ENCODE peak calls at places on chromosomes 6 and 20, in five cellular contexts. L is AG09319, T is progenitor cell of endocrine pancreas, U is endothelial cell, Z is GM10248. D is an unnamed sample.

GRCh38 chr6:79189760-79190159 is 44.7 kb downstream of the HMGN3 start:
- DNase-seq in Z (no peak), U (no peak), T (no peak), L (no peak), D (no peak)

GRCh38 chr6:22926613-22927348 is 357.4 kb downstream of the HDGFL1 start:
- DNase-seq in T (no peak), Z (no peak), U (peak), L (no peak), D (peak)

GRCh38 chr6:105804436-105804835 is 281.7 kb upstream of the PRDM1 start:
- DNase-seq in L (no peak), Z (no peak), U (no peak), T (no peak), D (no peak)

GRCh38 chr20:9480066-9480465 is 34.3 kb upstream of the LAMP5 start:
- DNase-seq in Z (no peak), L (no peak), U (no peak), T (no peak), D (no peak)

GRCh38 chr6:38164671-38165108 is 345.2 kb downstream of the ZFAND3 start:
- DNase-seq in T (no peak), L (no peak), U (no peak), Z (no peak), D (no peak)

GRCh38 chr6:125639621-125640020 is 109.8 kb upstream of the HEY2 start:
- DNase-seq in Z (no peak), U (no peak), T (no peak), L (no peak), D (no peak)

GRCh38 chr20:45312241-45312640 is 4.1 kb upstream of the MATN4 start:
- DNase-seq in L (no peak), T (no peak), Z (no peak), U (no peak), D (no peak)

GRCh38 chr6:29909995-29910394 is 32.3 kb upstream of the HLA-A start:
- DNase-seq in U (no peak), T (no peak), Z (no peak), L (no peak), D (no peak)

GRCh38 chr20:34083137-34083536 is 28.9 kb downstream of the EIF2S2 start:
- DNase-seq in T (no peak), U (no peak), L (peak), Z (no peak), D (no peak)

DNA sequence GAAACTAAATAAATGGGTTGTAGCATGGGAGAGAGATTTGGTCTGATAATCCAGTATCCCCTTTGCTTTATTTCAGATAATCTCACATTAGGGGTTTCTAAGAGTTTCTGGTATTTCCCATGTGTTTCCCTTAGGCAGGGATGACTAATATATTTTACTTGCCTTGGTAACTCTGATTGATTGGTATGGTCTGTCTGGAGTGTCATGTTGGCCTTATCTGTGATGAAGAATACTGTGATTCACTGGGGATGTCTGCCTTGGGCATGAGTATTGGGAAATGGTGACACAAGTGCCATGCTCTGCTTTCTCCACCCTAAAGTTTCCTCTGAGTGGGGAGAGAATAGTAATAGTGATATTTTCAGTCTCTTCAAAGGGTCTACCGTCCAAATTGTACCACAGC is 10.1 kb downstream of the SLC22A2 start:
- DNase-seq in Z (no peak), L (no peak), T (no peak), U (no peak), D (no peak)
- TF ChIP-seq CTCF in Z (no peak), L (no peak), T (no peak), U (no peak), D (no peak)

DNA sequence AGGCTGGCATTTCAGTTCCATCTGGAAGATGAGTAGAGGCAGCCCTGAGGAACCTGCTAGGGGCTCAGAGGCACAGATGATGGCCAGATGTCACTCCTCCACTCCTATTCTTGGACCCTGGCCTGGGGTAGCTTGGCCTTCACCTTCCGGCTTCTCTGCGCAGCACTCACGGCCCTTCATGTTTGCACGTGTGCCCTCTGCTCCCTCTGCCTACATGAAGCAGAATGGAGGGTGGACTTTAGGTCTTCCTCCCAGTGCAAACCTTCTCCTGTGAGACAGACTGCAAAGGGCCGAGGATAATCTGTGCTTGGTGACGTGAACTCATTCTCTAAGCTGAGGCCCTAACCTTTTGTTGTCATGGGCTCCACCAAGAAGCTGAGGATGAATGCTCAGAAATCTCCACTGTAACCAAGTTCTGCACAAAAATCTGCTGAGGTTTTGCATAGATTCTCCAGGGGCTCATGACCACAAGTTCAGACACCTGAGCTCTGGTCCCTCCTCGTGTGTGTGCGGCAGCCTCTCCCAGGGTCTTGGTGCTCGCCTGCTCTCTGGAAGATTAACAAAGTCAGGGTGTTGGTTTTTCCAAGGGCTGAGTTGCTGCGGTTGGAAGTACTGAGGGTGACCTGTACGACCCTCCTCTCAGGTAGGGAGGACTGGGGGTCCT is 25.5 kb upstream of the FOXO3 start:
- DNase-seq in T (no peak), L (no peak), Z (no peak), U (no peak), D (no peak)
- TF ChIP-seq CTCF in T (no peak), L (no peak), Z (no peak), U (no peak), D (no peak)

DNA sequence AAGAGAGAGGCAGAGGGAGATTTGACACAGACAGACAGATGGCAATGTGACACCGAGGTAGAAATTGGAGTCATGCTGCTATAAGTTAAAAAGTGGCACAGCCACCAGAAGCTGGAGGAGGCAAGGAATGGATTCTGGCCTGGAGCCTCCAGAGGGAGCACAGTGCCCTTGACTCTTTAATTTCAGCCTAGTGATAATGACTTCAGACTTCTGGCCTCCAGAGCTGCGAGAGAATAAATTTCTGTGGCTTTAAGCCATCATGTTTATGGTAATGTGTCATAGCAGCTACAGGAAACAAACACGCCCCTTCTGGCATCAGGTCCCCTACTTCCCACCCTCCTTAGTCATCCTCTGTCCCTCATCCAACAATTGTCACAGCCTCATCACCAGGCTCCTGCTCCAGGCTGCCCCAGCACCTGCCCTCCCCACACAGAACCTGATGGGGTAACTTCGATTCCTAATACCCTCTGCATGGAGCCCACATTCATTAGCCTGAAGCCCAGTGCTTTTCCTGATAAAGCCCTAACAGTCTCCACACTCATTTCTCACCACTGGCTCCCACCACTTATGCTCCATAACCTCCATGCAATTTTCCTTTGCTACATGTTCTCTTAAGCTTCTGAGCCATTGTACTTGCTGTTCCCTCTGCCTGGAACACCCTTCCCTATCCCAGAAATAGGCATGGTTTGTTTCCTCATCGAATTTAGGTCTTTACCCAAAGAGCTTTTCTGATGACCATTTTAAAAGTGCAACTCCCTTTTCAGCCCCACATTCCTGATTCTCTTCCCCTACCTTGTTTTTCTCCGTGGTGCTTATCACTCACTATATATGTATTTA is 69.7 kb upstream of the TOX2 start:
- DNase-seq in T (no peak), U (no peak), Z (no peak), L (peak), D (no peak)
- TF ChIP-seq CTCF in T (no peak), U (no peak), Z (no peak), L (peak), D (no peak)

GRCh38 chr6:115972679-115973078 is 88.0 kb downstream of the FRK start:
- DNase-seq in T (no peak), U (no peak), L (no peak), Z (no peak), D (no peak)
- TF ChIP-seq CTCF in T (no peak), U (no peak), L (no peak), Z (no peak), D (no peak)

DNA sequence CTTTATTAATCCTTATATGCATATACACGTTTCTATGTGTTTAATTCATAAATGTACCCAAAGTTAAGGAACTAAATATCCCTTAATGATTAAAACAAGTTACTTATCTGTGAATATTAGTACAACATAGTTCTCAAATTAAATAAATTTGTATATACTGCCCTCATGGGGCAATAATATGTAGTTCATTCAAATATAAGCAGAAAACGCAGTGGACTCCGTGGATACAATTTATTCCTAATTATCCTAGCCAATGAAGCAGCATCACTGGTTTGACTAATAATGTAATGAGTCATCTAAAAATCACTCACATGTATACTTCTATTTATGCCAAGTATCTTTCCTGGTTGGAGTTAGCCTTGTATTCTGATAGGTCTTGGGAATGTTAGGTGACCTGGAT is 111.6 kb downstream of the TBC1D32 start:
- DNase-seq in T (no peak), Z (no peak), L (peak), U (no peak), D (no peak)
- TF ChIP-seq CTCF in T (peak), Z (no peak), L (peak), U (no peak), D (no peak)

DNA sequence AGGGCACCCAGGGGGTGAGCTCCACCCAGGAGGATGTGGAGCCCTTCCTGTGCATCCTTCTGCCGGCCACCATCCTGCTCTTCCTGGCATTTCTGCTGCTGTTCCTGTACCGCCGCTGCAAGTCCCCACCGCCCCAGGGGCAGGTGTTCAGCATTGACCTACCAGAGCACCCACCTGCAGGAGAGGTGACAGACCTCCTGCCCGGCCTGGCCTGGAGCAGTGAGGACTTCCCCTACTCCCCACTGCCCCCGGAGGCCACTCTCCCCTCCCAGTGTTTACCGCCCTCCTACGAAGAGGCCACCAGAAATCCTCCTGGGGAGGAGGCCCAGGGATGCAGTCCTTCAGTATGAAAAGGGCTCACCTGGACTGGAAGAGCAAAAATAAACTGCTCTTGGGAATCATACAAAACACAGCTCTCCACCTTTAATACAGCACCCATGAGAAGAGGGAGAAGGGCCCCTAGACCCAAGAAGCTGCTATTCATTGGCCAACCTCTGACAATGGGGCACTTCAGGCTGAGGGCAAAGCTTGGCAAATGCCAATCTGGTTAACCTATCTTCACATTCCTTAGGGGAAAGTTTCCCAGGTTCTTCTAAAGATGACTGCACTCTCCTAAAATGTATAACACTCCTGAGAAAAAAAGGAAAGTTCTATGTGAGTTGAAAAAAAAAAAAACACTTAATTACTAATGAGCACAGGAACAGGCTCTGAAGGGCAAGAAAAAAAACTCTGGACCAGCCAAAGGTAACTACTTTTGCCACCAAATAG is 5.0 kb downstream of the SMIM28 start:
- DNase-seq in U (peak), L (no peak), Z (no peak), T (no peak), D (no peak)
- TF ChIP-seq CTCF in U (no peak), L (no peak), Z (no peak), T (no peak), D (no peak)

DNA sequence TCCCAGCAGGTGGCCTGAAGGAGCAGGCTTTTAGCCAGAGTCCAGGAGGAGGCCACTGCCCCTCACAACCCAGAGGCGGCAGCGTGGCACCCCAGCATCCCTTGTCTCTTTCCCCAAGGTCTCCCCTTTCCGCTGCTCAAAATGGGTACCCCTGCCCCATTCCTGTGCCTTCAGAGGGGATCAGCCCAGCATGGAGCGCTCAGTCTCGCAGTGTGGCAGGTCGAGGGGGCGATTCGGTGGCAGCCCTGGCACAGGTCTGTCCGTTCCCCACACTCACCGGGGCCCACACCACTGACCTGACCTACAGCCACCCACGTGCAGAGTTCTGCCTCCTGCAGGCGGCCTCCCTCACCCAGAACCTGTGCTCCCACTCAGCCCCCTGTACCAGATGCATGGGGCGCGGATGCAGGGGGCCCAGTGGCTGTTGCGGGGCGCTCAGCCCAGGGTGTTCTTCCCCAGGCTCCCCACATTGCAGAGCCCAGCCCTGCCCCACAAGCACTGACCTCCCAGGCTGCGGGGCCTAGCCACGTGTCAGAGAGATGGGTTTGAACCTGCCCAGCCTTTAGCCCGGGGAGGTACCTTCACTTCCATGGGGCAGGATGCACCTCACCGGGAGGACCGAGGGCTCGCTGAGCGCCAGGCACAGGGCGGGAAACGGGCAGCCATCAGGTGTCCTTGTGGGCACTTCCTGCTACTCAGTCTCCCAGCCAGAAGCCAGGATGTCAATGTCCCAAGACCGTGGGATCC is 41.8 kb downstream of the DSTN start:
- DNase-seq in Z (peak), U (no peak), L (no peak), T (no peak), D (no peak)
- TF ChIP-seq CTCF in Z (no peak), U (peak), L (peak), T (peak), D (peak)

DNA sequence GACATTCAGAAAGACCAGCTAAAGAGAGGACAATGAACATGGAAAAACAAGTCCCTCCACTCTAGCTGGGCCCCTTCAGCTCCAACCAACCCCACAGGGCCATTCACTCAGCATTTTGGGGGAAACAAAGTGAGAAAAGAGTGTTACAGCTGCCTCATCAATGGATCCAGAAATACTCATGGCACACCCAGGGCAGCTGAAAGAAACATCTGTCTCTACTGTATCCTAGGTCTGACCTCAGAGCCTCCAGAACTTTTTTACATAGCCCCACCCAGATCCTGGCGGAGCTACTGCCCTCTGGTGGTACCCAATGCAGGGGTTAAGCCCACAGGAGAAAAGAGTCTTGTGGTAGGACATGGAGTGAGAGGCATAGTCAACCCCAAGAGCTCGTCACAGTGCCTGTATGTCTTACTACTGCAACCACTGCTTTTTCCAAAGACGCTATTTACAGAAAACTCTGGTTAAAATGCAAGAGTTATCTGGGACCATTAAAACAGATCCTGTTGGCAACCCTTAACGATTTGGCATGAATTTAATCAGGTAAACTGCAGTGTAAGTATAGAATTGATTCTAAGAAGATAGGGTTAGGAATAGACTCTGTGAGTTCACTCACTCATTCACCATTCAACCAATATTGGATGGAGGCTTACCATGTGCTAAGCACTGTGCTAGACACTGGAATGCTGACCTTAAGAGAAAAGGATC is 37.4 kb upstream of the FAM83C start:
- DNase-seq in Z (peak), T (no peak), U (peak), L (no peak), D (peak)
- TF ChIP-seq CTCF in Z (peak), T (peak), U (peak), L (peak), D (peak)